ENCODE peak calls at places on chromosomes 2 and 18, in six cellular contexts. One of them, this sample, is unnamed.
A peak's percentile ranks its signal among the peaks of the same experiment; 100 is the strongest.

GRCh38 chr2:200003444-200003843 is 48.1 kb downstream of the MAIP1 start:
- DNase-seq in HCT116: no peak
- DNase-seq in spleen: no peak
- DNase-seq in H1: no peak
- DNase-seq in HepG2: no peak
- DNase-seq in endothelial cell of umbilical vein: peak; percentile 75
- DNase-seq in this sample: no peak

GRCh38 chr2:217481577-217481976 is 521.2 kb downstream of the TNS1 start:
- DNase-seq in HCT116: no peak
- DNase-seq in spleen: no peak
- DNase-seq in H1: no peak
- DNase-seq in HepG2: no peak
- DNase-seq in endothelial cell of umbilical vein: no peak
- DNase-seq in this sample: no peak

GRCh38 chr2:10329880-10330699 is 27.4 kb downstream of the HPCAL1 start:
- DNase-seq in HCT116: no peak
- DNase-seq in spleen: no peak
- DNase-seq in H1: no peak
- DNase-seq in HepG2: peak; percentile 78
- DNase-seq in endothelial cell of umbilical vein: peak; percentile 83
- DNase-seq in this sample: no peak

GRCh38 chr2:111161971-111162370 is 41.3 kb downstream of the BCL2L11 start:
- DNase-seq in HCT116: no peak
- DNase-seq in spleen: no peak
- DNase-seq in H1: no peak
- DNase-seq in HepG2: no peak
- DNase-seq in endothelial cell of umbilical vein: peak; percentile 72
- DNase-seq in this sample: no peak

GRCh38 chr2:241817126-241817820 is 8.3 kb downstream of the NEU4 start:
- DNase-seq in HCT116: no peak
- DNase-seq in spleen: no peak
- DNase-seq in H1: no peak
- DNase-seq in HepG2: no peak
- DNase-seq in endothelial cell of umbilical vein: no peak
- DNase-seq in this sample: no peak

GRCh38 chr18:8839285-8839684 is 133.9 kb downstream of the MTCL1 start:
- DNase-seq in HCT116: no peak
- DNase-seq in spleen: no peak
- DNase-seq in H1: no peak
- DNase-seq in HepG2: no peak
- DNase-seq in endothelial cell of umbilical vein: peak; percentile 6
- DNase-seq in this sample: no peak

GRCh38 chr2:129347486-129348217 is 631.8 kb upstream of the RAB6C start:
- DNase-seq in HCT116: no peak
- DNase-seq in spleen: no peak
- DNase-seq in H1: no peak
- DNase-seq in HepG2: no peak
- DNase-seq in endothelial cell of umbilical vein: no peak
- DNase-seq in this sample: no peak

GRCh38 chr2:95042472-95043271 is 17.2 kb downstream of the MAL start:
- DNase-seq in HCT116: no peak
- DNase-seq in spleen: no peak
- DNase-seq in H1: no peak
- DNase-seq in HepG2: no peak
- DNase-seq in endothelial cell of umbilical vein: no peak
- DNase-seq in this sample: no peak

GRCh38 chr2:231576465-231576864 is 16.2 kb upstream of the TEX44 start:
- DNase-seq in HCT116: no peak
- DNase-seq in spleen: no peak
- DNase-seq in H1: no peak
- DNase-seq in HepG2: no peak
- DNase-seq in endothelial cell of umbilical vein: no peak
- DNase-seq in this sample: no peak

GRCh38 chr18:26051845-26052244 is 38.6 kb downstream of the SS18 start:
- DNase-seq in HCT116: no peak
- DNase-seq in spleen: no peak
- DNase-seq in H1: no peak
- DNase-seq in HepG2: no peak
- DNase-seq in endothelial cell of umbilical vein: peak; percentile 34
- DNase-seq in this sample: no peak
- H3K4me1 ChIP-seq in HCT116: no peaks in the 10 kb centered on the region
- H3K4me1 ChIP-seq in spleen: no peaks in the 10 kb centered on the region
- H3K4me1 ChIP-seq in H1: no peaks in the 10 kb centered on the region
- H3K4me1 ChIP-seq in HepG2: no peaks in the 10 kb centered on the region
- H3K4me1 ChIP-seq in endothelial cell of umbilical vein: no peaks in the 10 kb centered on the region
- H3K4me1 ChIP-seq in this sample: no peaks in the 10 kb centered on the region

DNA sequence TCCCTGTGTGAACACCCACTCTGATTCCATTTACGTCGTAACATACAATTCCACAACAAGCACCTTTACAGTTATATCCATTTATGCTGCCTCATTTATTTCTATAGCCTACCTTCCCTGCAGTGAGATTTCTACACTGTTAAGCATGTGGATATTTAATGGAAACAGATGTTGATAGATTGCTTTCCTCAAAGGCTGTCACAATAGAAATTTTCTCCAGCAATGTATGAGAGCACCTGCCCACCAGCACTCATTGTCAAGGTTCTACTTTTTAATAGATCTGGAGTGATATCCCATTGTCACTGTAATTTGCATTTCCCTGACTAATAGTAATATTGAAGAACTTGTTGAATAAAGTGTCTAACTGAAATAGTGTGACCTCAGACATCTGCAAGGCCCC is 295.0 kb downstream of the CNTNAP5 start:
- DNase-seq in HCT116: no peak
- DNase-seq in spleen: no peak
- DNase-seq in H1: no peak
- DNase-seq in HepG2: no peak
- DNase-seq in endothelial cell of umbilical vein: no peak
- DNase-seq in this sample: no peak
- TF ChIP-seq POLR2AphosphoS5 in HCT116: no peak
- TF ChIP-seq POLR2AphosphoS5 in spleen: no peak
- TF ChIP-seq POLR2AphosphoS5 in H1: no peak
- TF ChIP-seq POLR2AphosphoS5 in HepG2: no peak
- TF ChIP-seq POLR2AphosphoS5 in endothelial cell of umbilical vein: no peak
- TF ChIP-seq POLR2AphosphoS5 in this sample: no peak

GRCh38 chr2:109364212-109364611 is 235.2 kb downstream of the SH3RF3 start:
- DNase-seq in HCT116: no peak
- DNase-seq in spleen: no peak
- DNase-seq in H1: no peak
- DNase-seq in HepG2: no peak
- DNase-seq in endothelial cell of umbilical vein: no peak
- DNase-seq in this sample: no peak
- H3K27ac ChIP-seq in HCT116: no peak overlapping the region
- H3K27ac ChIP-seq in spleen: no peak overlapping the region
- H3K27ac ChIP-seq in H1: no peak overlapping the region
- H3K27ac ChIP-seq in HepG2: no peak overlapping the region
- H3K27ac ChIP-seq in endothelial cell of umbilical vein: no peak overlapping the region
- H3K27ac ChIP-seq in this sample: no peak overlapping the region

GRCh38 chr18:79963658-79964329 is 649 bp upstream of the HSBP1L1 start:
- DNase-seq in HCT116: no peak
- DNase-seq in spleen: no peak
- DNase-seq in H1: no peak
- DNase-seq in HepG2: no peak
- DNase-seq in endothelial cell of umbilical vein: no peak
- DNase-seq in this sample: no peak
- H3K4me1 ChIP-seq in HCT116: peaks cover 42% of the 10 kb centered on the region
- H3K4me1 ChIP-seq in spleen: peaks cover 39% of the 10 kb centered on the region
- H3K4me1 ChIP-seq in H1: peaks cover 22% of the 10 kb centered on the region
- H3K4me1 ChIP-seq in HepG2: peaks cover 66% of the 10 kb centered on the region
- H3K4me1 ChIP-seq in endothelial cell of umbilical vein: peaks cover 12% of the 10 kb centered on the region
- H3K4me1 ChIP-seq in this sample: peaks cover 32% of the 10 kb centered on the region

GRCh38 chr18:59900222-59901128 is 679 bp downstream of the PMAIP1 start:
- DNase-seq in HCT116: no peak
- DNase-seq in spleen: peak; percentile 85
- DNase-seq in H1: peak; percentile 61
- DNase-seq in HepG2: no peak
- DNase-seq in endothelial cell of umbilical vein: peak; percentile 76
- DNase-seq in this sample: no peak
- TF ChIP-seq POLR2AphosphoS5 in HCT116: peak; percentile 48
- TF ChIP-seq POLR2AphosphoS5 in spleen: peak; percentile 74
- TF ChIP-seq POLR2AphosphoS5 in H1: peak; percentile 91
- TF ChIP-seq POLR2AphosphoS5 in HepG2: no peak
- TF ChIP-seq POLR2AphosphoS5 in endothelial cell of umbilical vein: no peak
- TF ChIP-seq POLR2AphosphoS5 in this sample: no peak

GRCh38 chr2:70181363-70181956 is 9.4 kb downstream of the C2orf42 start:
- DNase-seq in HCT116: no peak
- DNase-seq in spleen: peak; percentile 78
- DNase-seq in H1: no peak
- DNase-seq in HepG2: no peak
- DNase-seq in endothelial cell of umbilical vein: no peak
- DNase-seq in this sample: no peak
- H3K27ac ChIP-seq in HCT116: no peak overlapping the region
- H3K27ac ChIP-seq in spleen: peak overlapping the region; percentile 72
- H3K27ac ChIP-seq in H1: no peak overlapping the region
- H3K27ac ChIP-seq in HepG2: no peak overlapping the region
- H3K27ac ChIP-seq in endothelial cell of umbilical vein: no peak overlapping the region
- H3K27ac ChIP-seq in this sample: no peak overlapping the region

GRCh38 chr18:3510024-3510423 is 60.1 kb downstream of the TGIF1 start:
- DNase-seq in HCT116: no peak
- DNase-seq in spleen: no peak
- DNase-seq in H1: no peak
- DNase-seq in HepG2: no peak
- DNase-seq in endothelial cell of umbilical vein: no peak
- DNase-seq in this sample: no peak

GRCh38 chr18:3514312-3515216 is 64.6 kb downstream of the TGIF1 start:
- DNase-seq in HCT116: no peak
- DNase-seq in spleen: no peak
- DNase-seq in H1: no peak
- DNase-seq in HepG2: no peak
- DNase-seq in endothelial cell of umbilical vein: no peak
- DNase-seq in this sample: no peak

GRCh38 chr18:3510896-3511295 is 60.9 kb downstream of the TGIF1 start:
- DNase-seq in HCT116: no peak
- DNase-seq in spleen: no peak
- DNase-seq in H1: no peak
- DNase-seq in HepG2: no peak
- DNase-seq in endothelial cell of umbilical vein: no peak
- DNase-seq in this sample: no peak

GRCh38 chr18:3513481-3513880 is 63.5 kb downstream of the TGIF1 start:
- DNase-seq in HCT116: no peak
- DNase-seq in spleen: no peak
- DNase-seq in H1: no peak
- DNase-seq in HepG2: no peak
- DNase-seq in endothelial cell of umbilical vein: no peak
- DNase-seq in this sample: no peak

GRCh38 chr18:3511980-3512379 is 62.0 kb downstream of the TGIF1 start:
- DNase-seq in HCT116: no peak
- DNase-seq in spleen: no peak
- DNase-seq in H1: no peak
- DNase-seq in HepG2: no peak
- DNase-seq in endothelial cell of umbilical vein: peak; percentile 44
- DNase-seq in this sample: no peak
- H3K4me1 ChIP-seq in HCT116: no peaks in the 10 kb centered on the region
- H3K4me1 ChIP-seq in spleen: no peaks in the 10 kb centered on the region
- H3K4me1 ChIP-seq in H1: no peaks in the 10 kb centered on the region
- H3K4me1 ChIP-seq in HepG2: no peaks in the 10 kb centered on the region
- H3K4me1 ChIP-seq in endothelial cell of umbilical vein: no peaks in the 10 kb centered on the region
- H3K4me1 ChIP-seq in this sample: no peaks in the 10 kb centered on the region

GRCh38 chr18:27604583-27604982 is 419.5 kb upstream of the CHST9 start:
- DNase-seq in HCT116: no peak
- DNase-seq in spleen: no peak
- DNase-seq in H1: no peak
- DNase-seq in HepG2: no peak
- DNase-seq in endothelial cell of umbilical vein: peak; percentile 4
- DNase-seq in this sample: no peak

GRCh38 chr18:27599202-27599829 is 414.2 kb upstream of the CHST9 start:
- DNase-seq in HCT116: peak; percentile 24
- DNase-seq in spleen: no peak
- DNase-seq in H1: peak; percentile 68
- DNase-seq in HepG2: peak; percentile 40
- DNase-seq in endothelial cell of umbilical vein: peak; percentile 33
- DNase-seq in this sample: no peak

GRCh38 chr18:27595121-27595848 is 410.2 kb upstream of the CHST9 start:
- DNase-seq in HCT116: no peak
- DNase-seq in spleen: no peak
- DNase-seq in H1: no peak
- DNase-seq in HepG2: no peak
- DNase-seq in endothelial cell of umbilical vein: no peak
- DNase-seq in this sample: no peak

GRCh38 chr18:27602092-27602491 is 417.0 kb upstream of the CHST9 start:
- DNase-seq in HCT116: no peak
- DNase-seq in spleen: no peak
- DNase-seq in H1: no peak
- DNase-seq in HepG2: no peak
- DNase-seq in endothelial cell of umbilical vein: no peak
- DNase-seq in this sample: no peak

DNA sequence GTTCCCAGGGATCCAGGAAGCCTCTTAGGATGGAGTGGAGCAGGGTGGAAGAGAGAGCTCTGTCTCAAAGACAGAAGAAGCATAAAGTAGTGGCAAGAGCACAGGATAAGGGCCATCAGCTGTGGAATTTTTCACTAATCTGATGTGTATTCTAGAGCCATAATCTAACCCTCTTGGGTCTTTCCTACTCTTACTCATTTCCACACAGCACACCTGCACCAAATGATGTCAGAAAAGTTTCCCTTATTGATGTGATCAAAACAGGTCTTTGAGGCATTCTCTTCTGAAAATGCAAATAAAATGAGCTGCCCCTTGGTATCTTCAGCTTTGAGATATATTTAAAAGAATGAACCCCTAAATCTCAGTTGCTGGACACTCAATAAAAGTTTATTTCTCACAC is 415.1 kb upstream of the CHST9 start:
- DNase-seq in HCT116: no peak
- DNase-seq in spleen: no peak
- DNase-seq in H1: no peak
- DNase-seq in HepG2: no peak
- DNase-seq in endothelial cell of umbilical vein: no peak
- DNase-seq in this sample: no peak
- TF ChIP-seq POLR2AphosphoS5 in HCT116: no peak
- TF ChIP-seq POLR2AphosphoS5 in spleen: no peak
- TF ChIP-seq POLR2AphosphoS5 in H1: no peak
- TF ChIP-seq POLR2AphosphoS5 in HepG2: no peak
- TF ChIP-seq POLR2AphosphoS5 in endothelial cell of umbilical vein: no peak
- TF ChIP-seq POLR2AphosphoS5 in this sample: no peak

GRCh38 chr2:42129487-42129852 is 39.7 kb upstream of the EML4 start:
- DNase-seq in HCT116: no peak
- DNase-seq in spleen: no peak
- DNase-seq in H1: no peak
- DNase-seq in HepG2: no peak
- DNase-seq in endothelial cell of umbilical vein: no peak
- DNase-seq in this sample: no peak
- H3K27ac ChIP-seq in HCT116: no peak overlapping the region
- H3K27ac ChIP-seq in spleen: peak overlapping the region; percentile 87
- H3K27ac ChIP-seq in H1: no peak overlapping the region
- H3K27ac ChIP-seq in HepG2: peak overlapping the region; percentile 84
- H3K27ac ChIP-seq in endothelial cell of umbilical vein: no peak overlapping the region
- H3K27ac ChIP-seq in this sample: no peak overlapping the region

DNA sequence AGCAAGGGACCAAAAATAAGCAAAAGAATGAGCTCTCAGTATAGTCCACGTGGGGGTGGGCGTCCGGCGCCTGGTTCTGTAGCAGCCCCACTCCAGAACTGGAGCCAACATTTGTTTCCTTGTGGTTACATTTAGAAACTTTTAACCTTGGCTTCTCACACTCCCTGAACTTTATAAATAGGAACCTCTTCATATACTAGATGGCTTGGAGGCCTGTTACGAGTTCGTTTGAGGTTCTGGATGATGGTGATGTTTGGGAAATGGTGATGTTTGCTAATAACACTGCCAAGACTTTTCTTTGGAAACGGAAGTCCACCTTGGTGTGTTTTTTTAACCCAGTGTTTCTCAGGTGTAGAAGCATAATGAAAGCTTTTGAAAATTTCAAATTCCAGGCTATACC is 136.5 kb downstream of the FMNL2 start:
- DNase-seq in HCT116: no peak
- DNase-seq in spleen: no peak
- DNase-seq in H1: peak; percentile 22
- DNase-seq in HepG2: no peak
- DNase-seq in endothelial cell of umbilical vein: no peak
- DNase-seq in this sample: no peak
- H3K4me1 ChIP-seq in HCT116: no peaks in the 10 kb centered on the region
- H3K4me1 ChIP-seq in spleen: peaks cover 60% of the 10 kb centered on the region
- H3K4me1 ChIP-seq in H1: peaks cover 14% of the 10 kb centered on the region
- H3K4me1 ChIP-seq in HepG2: peaks cover 97% of the 10 kb centered on the region
- H3K4me1 ChIP-seq in endothelial cell of umbilical vein: peaks cover 13% of the 10 kb centered on the region
- H3K4me1 ChIP-seq in this sample: peaks cover 40% of the 10 kb centered on the region

This sample was measured in vagina.